ENCODE peak calls at places on chromosome 13, in four cellular contexts. X is NCI-H774, A is Caki2, J is cerebellar nuclear complex. Y is an unnamed sample.

GRCh38 chr13:109211616-109212015 is 574.8 kb downstream of the IRS2 start:
- DNase-seq in X (no peak), A (no peak), J (no peak), Y (no peak)

GRCh38 chr13:34942732-34943674 is 933 bp downstream of the NBEA start:
- DNase-seq in X (no peak), A (peak), J (no peak), Y (no peak)

GRCh38 chr13:71874490-71874889 is 7.5 kb upstream of the DACH1 start:
- DNase-seq in X (no peak), A (no peak), J (no peak), Y (no peak)

GRCh38 chr13:111962431-111962891 is 104.5 kb upstream of the SOX1 start:
- DNase-seq in X (no peak), A (no peak), J (no peak), Y (no peak)

GRCh38 chr13:102309110-102309509 is 92.7 kb downstream of the FGF14 start:
- DNase-seq in X (peak), A (no peak), J (no peak), Y (no peak)

GRCh38 chr13:60351326-60351725 is 45.7 kb upstream of the TDRD3 start:
- DNase-seq in X (no peak), A (no peak), J (no peak), Y (no peak)

GRCh38 chr13:104315606-104316005 is 1249.4 kb upstream of the SLC10A2 start:
- DNase-seq in X (no peak), A (peak), J (no peak), Y (no peak)

GRCh38 chr13:112711528-112712265 is 21.9 kb downstream of the ATP11A start:
- DNase-seq in X (peak), A (peak), J (no peak), Y (no peak)

GRCh38 chr13:50676602-50677001 is 166.9 kb downstream of the DLEU7 start:
- DNase-seq in X (no peak), A (no peak), J (no peak), Y (no peak)

GRCh38 chr13:45215392-45216077 is 14.7 kb upstream of the KCTD4 start:
- DNase-seq in X (no peak), A (no peak), J (no peak), Y (no peak)

GRCh38 chr13:48123827-48124226 is 28.9 kb upstream of the MED4 start:
- DNase-seq in X (no peak), A (no peak), J (no peak), Y (no peak)

GRCh38 chr13:21673592-21674270 is 2.9 kb downstream of the FGF9 start:
- DNase-seq in X (peak), A (peak), J (no peak), Y (no peak)

GRCh38 chr13:23741879-23742510 is 147.2 kb downstream of the MIPEP start:
- DNase-seq in X (no peak), A (no peak), J (no peak), Y (no peak)

GRCh38 chr13:40624338-40624737 is 42.1 kb downstream of the FOXO1 start:
- DNase-seq in X (no peak), A (no peak), J (no peak), Y (no peak)

GRCh38 chr13:99153219-99153618 is 47.4 kb upstream of the UBAC2 start:
- DNase-seq in X (no peak), A (no peak), J (no peak), Y (no peak)

GRCh38 chr13:99320693-99321481 is 13.7 kb upstream of the GPR183 start:
- DNase-seq in X (no peak), A (peak), J (no peak), Y (no peak)

GRCh38 chr13:98451676-98452105 is 125.2 kb downstream of the STK24 start:
- DNase-seq in X (no peak), A (no peak), J (no peak), Y (no peak)

GRCh38 chr13:110561335-110562033 is at the start of gene RAB20:
- DNase-seq in X (peak), A (peak), J (no peak), Y (peak)

GRCh38 chr13:37481005-37481857 is 117.3 kb downstream of the POSTN start:
- DNase-seq in X (no peak), A (peak), J (no peak), Y (no peak)

GRCh38 chr13:46622918-46623256 is 69.9 kb downstream of the LRCH1 start:
- DNase-seq in X (no peak), A (no peak), J (peak), Y (no peak)

GRCh38 chr13:98905199-98905598 is 72.7 kb downstream of the DOCK9 start:
- DNase-seq in X (no peak), A (no peak), J (no peak), Y (no peak)

GRCh38 chr13:80454245-80454644 is 113.3 kb upstream of the SPRY2 start:
- DNase-seq in X (no peak), A (no peak), J (no peak), Y (no peak)

Y was measured in CD8-positive, alpha-beta memory T cell.